ENCODE peak calls at places on chromosomes 11 and 22, in seven cellular contexts. W is spleen, L is epithelial cell of esophagus, H is A549, F is brain microvascular endothelial cell, K is foreskin fibroblast, Z is colonic mucosa. V is an unnamed sample.

GRCh38 chr11:108912587-108912986 is 247.7 kb downstream of the DDX10 start:
- DNase-seq in K (peak), W (no peak), F (peak), Z (no peak), H (no peak), L (peak), V (peak)

GRCh38 chr22:19783531-19784395 is 23.2 kb downstream of the TBX1 start:
- DNase-seq in Z (no peak), H (no peak), W (peak), F (no peak), K (no peak), L (no peak), V (no peak)

GRCh38 chr22:18987765-18988164 is 51.7 kb upstream of the PRODH start:
- DNase-seq in L (peak), K (no peak), W (no peak), Z (peak), H (no peak), F (no peak), V (peak)

GRCh38 chr22:30396871-30397655 is at the start of gene SEC14L2:
- DNase-seq in L (peak), Z (peak), K (peak), F (no peak), H (peak), W (no peak), V (peak)

GRCh38 chr11:3169952-3170755 is 5.0 kb upstream of the OSBPL5 start:
- DNase-seq in K (no peak), L (no peak), W (peak), H (no peak), F (no peak), Z (no peak), V (no peak)

GRCh38 chr22:37740455-37741311 is 43.8 kb downstream of the TRIOBP start:
- DNase-seq in K (no peak), H (no peak), L (no peak), F (no peak), W (no peak), Z (peak), V (peak)

GRCh38 chr11:36057372-36058045 is 113.6 kb downstream of the LDLRAD3 start:
- DNase-seq in F (peak), W (no peak), Z (no peak), L (no peak), K (no peak), H (no peak), V (peak)

GRCh38 chr11:69297926-69298777 is 4.2 kb downstream of the MYEOV start:
- DNase-seq in Z (peak), W (peak), H (peak), L (peak), F (peak), K (peak), V (peak)

GRCh38 chr11:107707807-107708206 is 4.0 kb downstream of the SLN start:
- DNase-seq in K (no peak), H (no peak), W (no peak), Z (no peak), L (no peak), F (no peak), V (no peak)

GRCh38 chr22:27839261-27839660 is 37.7 kb upstream of the MN1 start:
- DNase-seq in F (no peak), L (no peak), Z (no peak), H (no peak), W (no peak), K (no peak), V (no peak)

GRCh38 chr11:19220903-19221682 is 19.3 kb upstream of the CSRP3 start:
- DNase-seq in H (no peak), Z (peak), F (no peak), W (no peak), K (no peak), L (no peak), V (peak)

GRCh38 chr22:50677493-50678217 is 5.0 kb downstream of the SHANK3 start:
- DNase-seq in L (peak), K (no peak), W (peak), H (no peak), F (no peak), Z (no peak), V (no peak)

DNA sequence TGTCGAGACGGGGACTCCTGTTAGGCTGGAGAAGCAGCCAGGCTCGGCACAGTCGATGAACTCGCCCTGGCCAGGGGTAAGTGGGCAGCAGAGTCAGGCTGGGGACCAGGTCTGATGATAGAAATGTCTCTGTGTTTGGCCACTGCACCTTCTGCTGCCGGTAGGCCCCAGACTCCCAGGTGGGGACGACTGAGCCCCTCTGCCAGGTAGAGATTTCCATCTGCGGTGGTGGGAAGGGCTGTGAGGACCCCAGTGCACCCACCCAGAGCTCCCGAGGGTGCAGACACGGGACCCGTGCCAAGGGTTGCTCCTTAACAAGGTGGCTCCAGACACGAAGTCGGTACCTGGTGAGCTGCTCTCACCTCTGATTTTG is 862.5 kb downstream of the TBC1D22A start:
- DNase-seq in W (no peak), F (no peak), K (no peak), Z (no peak), H (no peak), L (no peak), V (no peak)
- TF ChIP-seq CTCF in W (no peak), F (no peak), K (no peak), Z (no peak), H (no peak), L (no peak), V (no peak)

GRCh38 chr11:24267015-24267414 is 229.8 kb upstream of the LUZP2 start:
- DNase-seq in Z (no peak), L (no peak), W (no peak), F (no peak), H (no peak), K (no peak), V (no peak)
- H3K4me3 ChIP-seq in Z (no peak), L (no peak), W (no peak), F (no peak), H (no peak), K (no peak), V (no peak)

GRCh38 chr22:34975721-34976120 is 90.2 kb upstream of the ISX start:
- DNase-seq in L (no peak), W (no peak), H (peak), K (no peak), Z (no peak), F (no peak), V (no peak)
- TF ChIP-seq CTCF in L (no peak), W (no peak), H (peak), K (peak), Z (no peak), F (peak), V (no peak)

GRCh38 chr22:33109532-33110148 is 51.5 kb upstream of the SYN3 start:
- DNase-seq in H (no peak), W (no peak), L (no peak), Z (no peak), K (no peak), F (no peak), V (no peak)
- H3K4me3 ChIP-seq in H (no peak), W (no peak), L (no peak), Z (no peak), K (no peak), F (no peak), V (no peak)

GRCh38 chr22:46134111-46134705 is 16.1 kb upstream of the PPARA start:
- DNase-seq in L (no peak), F (no peak), W (no peak), K (no peak), H (no peak), Z (no peak), V (no peak)
- TF ChIP-seq CTCF in L (no peak), F (no peak), W (no peak), K (no peak), H (no peak), Z (no peak), V (no peak)

GRCh38 chr22:44396727-44397722 is 84.3 kb upstream of the SHISAL1 start:
- DNase-seq in H (no peak), W (peak), Z (no peak), L (no peak), K (no peak), F (no peak), V (no peak)

GRCh38 chr22:44398791-44399190 is 86.0 kb upstream of the SHISAL1 start:
- DNase-seq in H (no peak), W (peak), L (no peak), F (no peak), K (no peak), Z (peak), V (no peak)

GRCh38 chr22:44399906-44400762 is 87.4 kb upstream of the SHISAL1 start:
- DNase-seq in Z (no peak), F (no peak), K (no peak), W (peak), L (no peak), H (no peak), V (no peak)

GRCh38 chr22:44400763-44401060 is 88.0 kb upstream of the SHISAL1 start:
- DNase-seq in Z (no peak), K (no peak), L (no peak), F (no peak), H (no peak), W (no peak), V (no peak)

DNA sequence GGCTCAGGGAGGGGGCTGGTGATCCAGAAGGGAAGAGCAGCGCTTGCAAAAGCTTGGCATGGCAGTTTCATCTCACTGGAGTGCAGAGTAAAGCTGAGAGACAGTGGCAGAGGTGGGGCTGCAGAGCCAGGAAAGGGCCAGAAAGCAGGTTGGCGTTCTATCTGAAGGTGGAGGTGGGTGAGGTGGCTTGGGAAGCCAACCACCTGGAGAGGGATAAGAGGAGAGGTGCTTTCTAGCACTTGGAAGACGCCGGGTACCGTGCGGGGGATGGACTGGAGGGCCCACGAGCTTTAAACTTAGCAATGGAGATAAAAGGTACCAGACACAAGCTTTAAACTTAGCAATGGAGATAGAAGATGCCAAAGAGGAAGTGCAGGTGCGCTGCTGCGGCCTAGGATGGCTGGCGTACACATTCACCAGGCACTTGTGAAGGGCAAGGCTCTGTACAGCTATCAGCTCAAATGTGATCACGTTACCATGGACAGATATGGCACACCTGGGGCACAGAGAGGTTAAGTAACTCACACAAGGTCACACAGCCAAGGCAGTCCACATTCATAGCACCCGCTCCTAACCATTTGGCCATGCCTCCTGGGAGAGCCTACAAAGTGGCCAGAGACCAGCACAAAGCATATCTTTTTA is 86.6 kb upstream of the SHISAL1 start:
- DNase-seq in W (peak), L (no peak), F (no peak), K (no peak), Z (no peak), H (no peak), V (no peak)
- H3K4me3 ChIP-seq in W (no peak), L (no peak), F (no peak), K (no peak), Z (no peak), H (no peak), V (no peak)

DNA sequence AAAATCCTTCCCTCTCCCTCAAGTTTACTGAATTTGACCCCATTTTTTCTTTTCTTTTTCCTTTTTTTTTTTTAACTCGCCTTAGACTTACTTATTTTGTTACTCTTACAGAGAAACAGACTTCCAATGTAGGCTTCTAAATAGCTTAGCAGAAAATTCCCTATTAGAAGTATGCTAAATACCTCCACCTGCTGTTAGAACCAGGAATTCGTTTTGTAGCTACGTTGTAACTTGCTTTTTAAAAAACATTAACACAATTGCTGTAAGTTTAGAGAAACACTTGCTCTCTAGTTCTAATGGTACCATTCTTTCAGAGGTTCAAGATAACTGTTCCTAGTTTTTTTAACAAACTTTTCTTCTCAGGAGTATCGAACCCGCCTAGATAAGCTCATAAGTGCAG is 324.2 kb downstream of the DCDC1 start:
- DNase-seq in L (peak), Z (no peak), F (no peak), W (no peak), H (peak), K (no peak), V (peak)
- TF ChIP-seq CTCF in L (no peak), Z (no peak), F (no peak), W (no peak), H (peak), K (no peak), V (peak)

GRCh38 chr22:40806711-40807110 is 12.4 kb downstream of the SLC25A17 start:
- DNase-seq in Z (no peak), H (no peak), F (no peak), K (no peak), L (no peak), W (no peak), V (no peak)

GRCh38 chr22:40805239-40805638 is 13.9 kb downstream of the SLC25A17 start:
- DNase-seq in L (no peak), F (no peak), K (no peak), Z (no peak), W (no peak), H (no peak), V (no peak)

GRCh38 chr22:40803292-40803691 is 15.9 kb downstream of the SLC25A17 start:
- DNase-seq in H (no peak), K (no peak), Z (no peak), W (no peak), F (no peak), L (no peak), V (no peak)

GRCh38 chr22:40805699-40806203 is 13.4 kb downstream of the SLC25A17 start:
- DNase-seq in F (no peak), H (no peak), W (no peak), K (no peak), L (no peak), Z (no peak), V (no peak)

GRCh38 chr22:40808018-40808841 is 10.9 kb downstream of the SLC25A17 start:
- DNase-seq in H (no peak), F (no peak), W (no peak), Z (no peak), K (no peak), L (no peak), V (peak)
- H3K4me3 ChIP-seq in H (no peak), F (no peak), W (no peak), Z (no peak), K (no peak), L (no peak), V (no peak)

GRCh38 chr22:39125622-39126021 is 26.9 kb downstream of the CBX7 start:
- DNase-seq in W (no peak), H (no peak), K (no peak), F (no peak), Z (no peak), L (no peak), V (no peak)

GRCh38 chr22:39120983-39121382 is 23.9 kb downstream of the APOBEC3H start:
- DNase-seq in L (no peak), H (no peak), Z (no peak), F (no peak), W (no peak), K (no peak), V (no peak)

GRCh38 chr22:39128508-39128907 is 24.0 kb downstream of the CBX7 start:
- DNase-seq in L (no peak), F (no peak), H (no peak), K (no peak), Z (no peak), W (peak), V (no peak)

GRCh38 chr22:39122772-39123470 is 25.9 kb downstream of the APOBEC3H start:
- DNase-seq in K (no peak), H (no peak), L (no peak), W (no peak), F (no peak), Z (no peak), V (no peak)

DNA sequence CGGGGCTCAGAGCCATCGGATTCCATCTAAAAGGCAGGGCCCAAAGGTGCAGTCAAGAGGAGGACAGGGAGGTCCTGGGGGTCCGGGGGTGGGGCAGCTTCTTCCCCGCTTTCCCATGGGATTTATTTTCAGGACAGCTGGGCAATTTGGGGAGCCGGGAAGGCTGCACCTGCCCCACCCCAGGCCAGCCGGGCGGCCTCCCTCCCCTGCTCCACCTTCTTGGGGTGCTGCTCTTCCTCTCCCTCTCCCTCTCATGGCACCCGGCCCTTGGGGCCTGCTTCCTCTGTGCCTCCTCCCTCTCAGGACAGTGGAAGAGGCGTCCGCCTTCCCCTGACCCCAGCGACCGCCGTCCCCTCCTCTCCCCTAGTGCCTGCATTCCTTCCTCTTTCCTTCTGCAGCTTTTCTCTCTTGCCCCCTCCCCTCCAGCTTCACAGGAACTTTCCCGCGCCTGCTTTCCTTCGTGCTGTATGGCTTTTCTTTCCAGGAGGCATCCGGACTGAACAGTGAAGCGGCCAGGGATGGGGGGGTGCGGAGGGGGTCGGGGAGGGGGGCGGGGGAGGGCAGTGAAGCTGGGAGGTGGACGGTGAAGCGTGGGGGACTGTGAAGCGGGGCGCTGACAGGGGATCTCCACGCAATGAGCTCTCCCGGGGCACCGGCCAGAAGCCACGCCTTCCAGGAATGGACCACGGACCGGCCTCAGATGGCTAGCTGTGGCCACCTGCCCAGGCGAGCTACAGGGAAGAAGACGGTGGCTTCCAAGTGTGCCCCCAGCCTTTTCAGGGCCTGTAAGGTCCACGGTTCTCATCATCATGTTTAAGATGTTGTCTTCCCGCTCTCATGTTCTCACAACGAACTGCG is 27.0 kb downstream of the APOBEC3H start:
- DNase-seq in Z (no peak), L (no peak), K (no peak), F (no peak), W (peak), H (no peak), V (no peak)
- TF ChIP-seq CTCF in Z (no peak), L (no peak), K (no peak), F (no peak), W (no peak), H (no peak), V (no peak)